ENCODE peak calls at places on chromosomes 3 and 15, in ten cellular contexts. Z, S, T, V, O, Q, G, L, I and P are unnamed samples.

GRCh38 chr15:93321881-93322282 is 232.9 kb upstream of the RGMA start:
- DNase-seq in S (no peak), V (no peak), I (no peak), L (no peak), Q (no peak), G (no peak), Z (peak), T (no peak), O (no peak), P (peak)

GRCh38 chr15:48176097-48176496 is 2.0 kb downstream of the MYEF2 start:
- DNase-seq in G (no peak), O (no peak), V (no peak), Q (no peak), T (no peak), L (no peak), S (no peak), I (peak), Z (no peak), P (peak)

GRCh38 chr15:63063164-63063756 is 20.7 kb downstream of the TPM1 start:
- DNase-seq in O (no peak), L (no peak), Q (no peak), T (peak), G (no peak), I (no peak), Z (no peak), V (no peak), S (no peak), P (peak)

GRCh38 chr3:4581040-4581439 is 87.9 kb downstream of the ITPR1 start:
- DNase-seq in O (no peak), Q (no peak), L (no peak), Z (no peak), S (no peak), G (no peak), T (peak), I (no peak), V (no peak), P (no peak)

GRCh38 chr3:44098666-44099065 is 143.0 kb upstream of the TOPAZ1 start:
- DNase-seq in Z (no peak), G (no peak), Q (no peak), O (no peak), L (peak), T (no peak), I (no peak), V (no peak), S (no peak), P (no peak)

GRCh38 chr15:65903296-65904073 is 34.2 kb downstream of the RAB11A start:
- DNase-seq in I (peak), T (peak), S (no peak), O (no peak), L (no peak), Q (no peak), Z (no peak), G (no peak), V (no peak), P (peak)

GRCh38 chr15:71632571-71633195 is 177.7 kb upstream of the NR2E3 start:
- DNase-seq in O (no peak), Q (no peak), L (no peak), T (no peak), G (no peak), Z (no peak), V (no peak), I (no peak), S (no peak), P (no peak)

GRCh38 chr15:81959196-81959595 is 86.6 kb downstream of the MEX3B start:
- DNase-seq in I (no peak), L (no peak), O (no peak), S (no peak), T (no peak), G (no peak), V (no peak), Z (no peak), Q (no peak), P (no peak)

GRCh38 chr15:44010114-44010513 is 183.3 kb downstream of the WDR76 start:
- DNase-seq in L (no peak), O (no peak), T (peak), I (peak), Q (no peak), S (no peak), Z (peak), V (no peak), G (no peak), P (peak)

GRCh38 chr3:122123885-122124284 is 59.6 kb upstream of the CASR start:
- DNase-seq in Z (peak), O (no peak), Q (no peak), V (no peak), T (no peak), I (no peak), G (no peak), S (no peak), L (no peak), P (no peak)

GRCh38 chr3:73719413-73719831 is 94.7 kb upstream of the PDZRN3 start:
- DNase-seq in Q (no peak), V (no peak), L (no peak), Z (no peak), T (peak), S (no peak), G (no peak), O (peak), I (peak), P (peak)

GRCh38 chr15:73870700-73871408 is 2.5 kb upstream of the TBC1D21 start:
- DNase-seq in L (peak), G (no peak), Q (no peak), T (peak), Z (peak), S (no peak), I (peak), V (peak), O (no peak), P (no peak)

GRCh38 chr3:159616234-159616825 is 372.3 kb upstream of the IL12A start:
- DNase-seq in L (peak), S (peak), Q (no peak), I (peak), O (no peak), G (no peak), Z (peak), V (peak), T (peak), P (peak)

GRCh38 chr15:76058714-76059319 is 968 bp upstream of the TMEM266 start:
- DNase-seq in O (peak), Z (peak), G (no peak), I (peak), V (peak), L (peak), S (peak), Q (no peak), T (peak), P (peak)

GRCh38 chr3:139309880-139310279 is 33.9 kb upstream of the MRPS22 start:
- DNase-seq in I (peak), L (no peak), V (peak), G (no peak), S (no peak), O (no peak), T (peak), Z (no peak), Q (no peak), P (peak)

GRCh38 chr15:58070801-58071418 is 5.4 kb upstream of the ALDH1A2 start:
- DNase-seq in I (peak), S (peak), L (peak), T (peak), O (peak), Z (peak), Q (no peak), G (peak), V (peak), P (peak)

GRCh38 chr3:94336076-94336741 is 273.3 kb downstream of the NSUN3 start:
- DNase-seq in Z (peak), I (peak), O (peak), Q (peak), V (peak), G (no peak), L (peak), S (no peak), T (peak), P (peak)

GRCh38 chr3:193594946-193595689 is 2.1 kb downstream of the OPA1 start:
- DNase-seq in L (peak), Z (peak), I (peak), G (no peak), V (no peak), S (no peak), Q (no peak), T (peak), O (no peak), P (peak)

GRCh38 chr3:193593666-193594025 is 638 bp downstream of the OPA1 start:
- DNase-seq in T (peak), G (no peak), V (peak), O (peak), L (peak), S (no peak), Z (peak), Q (no peak), I (peak), P (peak)

GRCh38 chr3:193595939-193596487 is 3.0 kb downstream of the OPA1 start:
- DNase-seq in V (no peak), G (no peak), L (peak), I (peak), T (no peak), O (no peak), Q (no peak), Z (no peak), S (no peak), P (no peak)

GRCh38 chr3:193590088-193590856 is 2.7 kb upstream of the OPA1 start:
- DNase-seq in L (no peak), Q (no peak), V (peak), Z (peak), O (no peak), S (peak), G (no peak), T (peak), I (peak), P (peak)

GRCh38 chr3:193592841-193593665 is at the start of gene OPA1:
- DNase-seq in I (peak), S (peak), O (peak), V (peak), L (peak), G (peak), Q (peak), T (peak), Z (peak), P (peak)
- TF ChIP-seq CTCF in I (peak), S (no peak), O (no peak), V (no peak), L (peak), G (no peak), Q (peak), T (no peak), Z (peak), P (peak)

GRCh38 chr3:109355625-109356441 is 18.5 kb upstream of the DPPA4 start:
- DNase-seq in Q (no peak), I (no peak), T (no peak), L (peak), V (no peak), Z (no peak), G (no peak), O (no peak), S (no peak), P (no peak)
- H3K4me3 ChIP-seq in Q (no peak), I (no peak), T (no peak), L (peak), V (no peak), Z (no peak), G (no peak), O (no peak), S (no peak), P (no peak)

DNA sequence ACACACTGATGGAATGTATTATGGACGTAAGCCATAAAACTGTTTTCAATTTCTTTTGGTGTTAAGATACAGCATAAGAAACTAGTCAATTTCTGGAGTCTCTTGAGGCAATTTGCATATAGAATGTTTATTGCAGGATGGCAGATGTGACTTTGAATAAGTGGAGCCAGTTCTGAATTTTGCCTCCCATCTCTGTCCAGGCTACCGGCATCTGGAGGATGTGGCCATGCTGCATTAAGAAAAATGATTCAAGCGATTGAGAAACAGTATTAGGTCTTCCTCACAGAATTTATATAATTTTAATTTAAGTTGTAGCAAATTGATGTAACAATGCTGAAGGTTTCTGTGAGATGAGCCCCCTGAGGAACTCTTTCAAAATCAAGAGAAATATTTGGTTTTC is 81.5 kb downstream of the CHST2 start:
- DNase-seq in S (no peak), L (no peak), Z (no peak), I (peak), V (no peak), O (no peak), Q (no peak), T (no peak), G (no peak), P (no peak)
- TF ChIP-seq CTCF in S (no peak), L (no peak), Z (no peak), I (no peak), V (no peak), O (no peak), Q (no peak), T (no peak), G (no peak), P (no peak)

GRCh38 chr3:129558772-129559564 is 16.0 kb downstream of the H1-8 start:
- DNase-seq in O (peak), Q (peak), I (peak), G (no peak), L (no peak), Z (no peak), S (no peak), V (peak), T (peak), P (peak)

GRCh38 chr3:129560269-129560787 is 17.4 kb downstream of the H1-8 start:
- DNase-seq in V (no peak), O (no peak), S (peak), L (no peak), T (peak), Q (peak), G (no peak), Z (no peak), I (peak), P (peak)

GRCh38 chr3:129558076-129558771 is 15.2 kb downstream of the H1-8 start:
- DNase-seq in L (no peak), I (peak), Q (no peak), G (no peak), S (no peak), O (no peak), V (no peak), T (no peak), Z (no peak), P (peak)

GRCh38 chr3:129560931-129561594 is 18.1 kb downstream of the H1-8 start:
- DNase-seq in L (no peak), T (peak), O (no peak), G (no peak), I (peak), S (peak), Q (peak), Z (no peak), V (peak), P (peak)

DNA sequence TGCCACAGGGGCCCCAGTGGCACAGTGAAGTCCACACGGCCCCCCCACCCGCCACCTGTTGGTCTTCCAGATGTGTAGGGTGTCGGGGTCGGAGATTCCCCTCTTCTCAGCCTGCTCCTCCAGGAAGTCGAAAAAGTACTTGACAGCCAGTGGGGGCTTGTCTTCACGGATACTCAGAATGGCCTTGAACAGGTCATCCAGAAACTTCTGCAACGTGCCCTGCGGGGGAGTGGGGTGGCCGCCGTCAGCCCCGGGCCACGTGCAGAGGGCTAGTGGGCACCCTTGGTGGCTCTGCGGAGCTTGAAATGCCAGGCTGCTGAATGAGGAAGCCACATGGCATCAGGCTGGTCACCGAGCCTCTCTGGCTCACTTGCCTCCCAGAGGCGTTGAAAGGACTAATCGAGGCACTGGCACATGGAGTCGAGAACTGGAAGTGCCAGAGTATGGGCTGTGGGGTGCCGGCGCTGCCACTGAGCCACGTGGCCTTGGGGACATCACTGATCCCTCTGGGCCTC is 16.6 kb downstream of the H1-8 start:
- DNase-seq in S (no peak), Q (no peak), Z (no peak), L (no peak), I (no peak), V (no peak), O (no peak), T (no peak), G (no peak), P (no peak)
- H3K4me3 ChIP-seq in S (no peak), Q (peak), Z (no peak), L (no peak), I (no peak), V (no peak), O (no peak), T (no peak), G (no peak), P (no peak)

GRCh38 chr3:52044869-52045616 is 11.3 kb downstream of the DUSP7 start:
- DNase-seq in Z (no peak), L (peak), S (no peak), V (no peak), G (no peak), T (no peak), O (no peak), Q (no peak), I (no peak), P (no peak)
- TF ChIP-seq CTCF in Z (no peak), L (peak), S (no peak), V (no peak), G (no peak), T (no peak), O (no peak), Q (no peak), I (no peak), P (no peak)